ENCODE peak calls at places on chromosomes 7 and 10, in seven cellular contexts. G is mammary epithelial cell, F is endothelial cell of umbilical vein, M is GM23248, X is PC-9, A is PC-3, U is hepatocyte. Q is an unnamed sample. For H3K36me3, the result is how much of the 10 kb centered on the place peaks cover.

GRCh38 chr7:32891046-32891799 is at the start of gene KBTBD2:
- DNase-seq in G (peak), F (peak), M (peak), X (peak), A (peak), U (peak), Q (peak)

GRCh38 chr10:21364196-21365114 is 161.0 kb downstream of the SKIDA1 start:
- DNase-seq in G (peak), F (peak), M (peak), X (peak), A (peak), U (peak), Q (peak)

GRCh38 chr10:91194497-91195179 is 25.8 kb upstream of the PCGF5 start:
- DNase-seq in G (no peak), F (no peak), M (peak), X (no peak), A (no peak), U (no peak), Q (no peak)

GRCh38 chr10:29849434-29849833 is 210.0 kb downstream of the JCAD start:
- DNase-seq in G (no peak), F (peak), M (peak), X (no peak), A (peak), U (no peak), Q (no peak)

GRCh38 chr7:70183278-70183677 is 585.0 kb downstream of the AUTS2 start:
- DNase-seq in G (no peak), F (no peak), M (no peak), X (no peak), A (no peak), U (no peak), Q (peak)

GRCh38 chr7:22255342-22255741 is 101.6 kb downstream of the RAPGEF5 start:
- DNase-seq in G (no peak), F (no peak), M (no peak), X (no peak), A (no peak), U (no peak), Q (no peak)

GRCh38 chr7:24372973-24373372 is 89.0 kb downstream of the NPY start:
- DNase-seq in G (no peak), F (no peak), M (no peak), X (no peak), A (no peak), U (no peak), Q (no peak)

GRCh38 chr7:97006146-97006950 is 995 bp downstream of the DLX6 start:
- DNase-seq in G (peak), F (peak), M (peak), X (no peak), A (no peak), U (peak), Q (peak)

GRCh38 chr7:17099083-17099973 is 199.1 kb upstream of the AHR start:
- DNase-seq in G (peak), F (no peak), M (peak), X (peak), A (peak), U (peak), Q (no peak)

GRCh38 chr10:95360122-95360715 is 69.4 kb upstream of the PDLIM1 start:
- DNase-seq in G (peak), F (peak), M (no peak), X (peak), A (peak), U (no peak), Q (no peak)

GRCh38 chr7:41696323-41696916 is 6.5 kb downstream of the INHBA start:
- DNase-seq in G (peak), F (peak), M (peak), X (peak), A (peak), U (peak), Q (peak)

GRCh38 chr10:33506838-33507661 is 172.6 kb upstream of the NRP1 start:
- DNase-seq in G (peak), F (peak), M (peak), X (no peak), A (no peak), U (no peak), Q (no peak)

GRCh38 chr10:116272497-116273221 is at the start of gene GFRA1:
- DNase-seq in G (no peak), F (no peak), M (peak), X (no peak), A (no peak), U (peak), Q (peak)
- TF ChIP-seq EZH2 in G (peak), F (peak), M (peak), X (no peak), A (no peak), U (no peak), Q (no peak)

GRCh38 chr7:87170828-87171227 is 18.6 kb downstream of the DMTF1 start:
- DNase-seq in G (no peak), F (no peak), M (no peak), X (no peak), A (no peak), U (no peak), Q (no peak)

GRCh38 chr7:87173456-87173855 is 21.2 kb downstream of the DMTF1 start:
- DNase-seq in G (no peak), F (no peak), M (no peak), X (no peak), A (no peak), U (peak), Q (no peak)

GRCh38 chr7:87171282-87171934 is 19.2 kb downstream of the DMTF1 start:
- DNase-seq in G (no peak), F (no peak), M (no peak), X (no peak), A (no peak), U (no peak), Q (no peak)
- H3K36me3 ChIP-seq in G (half or more), F (half or more), M (half or more), X (under half), A (half or more), U (under half), Q (half or more)

DNA sequence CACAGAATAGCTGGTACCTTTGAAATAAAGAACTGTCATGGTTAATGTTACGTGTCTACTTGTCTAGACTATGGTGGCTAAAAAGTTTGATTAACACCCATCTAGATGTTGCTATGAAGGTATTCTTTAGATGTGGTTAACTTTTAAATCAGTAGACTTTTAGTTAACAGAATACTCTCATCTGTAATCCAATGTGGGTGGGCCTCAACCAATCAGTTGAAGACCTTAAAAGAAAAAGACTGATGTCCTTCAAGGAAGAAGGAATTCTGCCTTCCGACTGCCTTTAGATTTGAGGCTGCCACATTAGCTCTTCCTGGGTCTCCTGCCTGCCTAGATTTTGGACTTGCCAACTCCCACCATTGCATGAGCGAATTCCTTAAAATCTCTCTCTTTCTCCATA is 113.0 kb upstream of the CACUL1 start:
- DNase-seq in G (no peak), F (no peak), M (no peak), X (no peak), A (no peak), U (no peak), Q (no peak)
- TF ChIP-seq EZH2 in G (no peak), F (no peak), M (no peak), X (no peak), A (no peak), U (no peak), Q (no peak)

GRCh38 chr7:2732959-2733584 is 45.1 kb downstream of the AMZ1 start:
- DNase-seq in G (no peak), F (peak), M (peak), X (peak), A (peak), U (peak), Q (no peak)
- H3K36me3 ChIP-seq in G (under half), F (under half), M (under half), X (under half), A (under half), U (under half), Q (under half)

DNA sequence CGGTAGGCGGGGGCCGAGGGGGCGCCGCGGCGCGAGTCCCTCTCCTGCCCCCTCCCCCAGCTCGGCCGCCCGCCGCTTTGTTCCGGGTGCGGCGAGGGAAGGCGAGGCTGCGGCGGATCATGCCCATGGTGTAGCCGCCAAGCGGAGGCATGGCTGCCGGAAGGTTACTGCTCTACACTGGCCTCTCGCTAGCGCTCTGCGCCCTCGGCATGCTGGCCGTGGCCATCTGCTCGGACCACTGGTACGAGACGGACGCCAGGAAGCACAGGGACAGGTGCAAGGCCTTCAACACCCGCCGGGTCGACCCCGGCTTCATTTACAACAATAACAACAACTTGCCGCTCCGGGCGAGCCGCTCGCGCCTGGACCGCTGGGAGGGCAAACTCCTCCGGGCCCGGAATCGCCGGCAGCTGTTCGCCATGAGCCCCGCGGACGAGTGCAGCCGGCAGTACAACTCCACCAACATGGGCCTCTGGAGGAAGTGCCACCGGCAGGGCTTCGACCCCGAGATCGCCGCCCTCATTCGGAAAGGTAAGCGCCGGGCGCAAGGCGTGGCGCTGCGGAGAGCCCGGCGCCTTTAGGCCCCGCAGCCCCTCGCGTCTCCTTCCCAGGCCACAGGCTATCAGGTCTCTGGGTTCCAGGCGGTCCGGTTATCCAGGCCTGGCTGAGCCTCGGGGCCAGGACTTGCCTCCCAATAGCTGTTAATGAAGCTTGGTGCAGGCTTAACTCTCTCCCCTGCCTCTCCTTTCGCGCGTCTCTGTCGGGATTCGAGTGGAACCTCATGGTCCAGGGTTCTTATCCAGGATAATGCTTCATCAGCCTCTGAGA is 512 bp downstream of the TMEM178B start:
- DNase-seq in G (no peak), F (no peak), M (peak), X (no peak), A (peak), U (peak), Q (peak)
- TF ChIP-seq EZH2 in G (peak), F (peak), M (no peak), X (no peak), A (peak), U (peak), Q (no peak)

GRCh38 chr7:100342761-100343160 is 15.2 kb upstream of the PILRB start:
- DNase-seq in G (no peak), F (no peak), M (no peak), X (no peak), A (no peak), U (no peak), Q (no peak)
- H3K36me3 ChIP-seq in G (under half), F (under half), M (under half), X (under half), A (under half), U (under half), Q (under half)

DNA sequence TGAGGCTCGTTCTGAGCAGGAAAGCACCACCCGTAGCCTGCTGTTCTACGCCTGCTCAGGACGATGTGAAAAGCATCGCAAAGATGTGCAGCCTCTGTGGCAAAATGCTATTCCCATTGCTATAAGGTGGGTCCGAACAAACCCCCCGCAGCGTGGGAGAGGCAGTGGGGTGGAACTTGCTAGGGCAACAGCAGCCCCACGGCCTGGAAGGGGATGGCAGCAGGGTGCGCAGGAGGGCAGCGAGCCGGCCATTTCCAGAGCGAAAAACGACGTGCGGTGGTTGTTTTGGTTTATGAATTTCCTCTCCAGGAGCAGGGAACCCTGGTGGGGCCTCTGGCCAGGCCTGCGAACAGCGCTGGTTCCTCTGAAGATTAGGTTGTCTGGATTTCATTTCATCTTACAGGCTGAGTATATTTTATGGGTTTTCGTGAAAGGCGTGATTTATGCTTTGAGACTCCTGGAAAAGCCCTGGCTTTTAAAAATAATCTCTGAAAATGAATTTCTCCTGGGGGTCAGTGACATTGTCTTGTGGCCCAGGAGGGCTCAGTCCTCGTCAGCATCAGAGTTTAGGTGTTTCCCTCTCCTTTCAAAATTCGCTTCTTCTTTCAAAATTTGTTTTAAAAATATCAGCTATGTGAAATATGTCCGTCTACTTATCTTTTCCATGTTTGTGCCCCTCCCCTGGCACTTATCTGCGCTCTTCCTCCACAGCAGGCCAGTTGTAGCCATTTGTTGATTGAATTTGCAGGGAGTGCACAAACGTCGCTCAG is 42.3 kb upstream of the UBE3C start:
- DNase-seq in G (no peak), F (no peak), M (peak), X (no peak), A (no peak), U (peak), Q (no peak)
- TF ChIP-seq EZH2 in G (no peak), F (no peak), M (no peak), X (no peak), A (no peak), U (no peak), Q (no peak)

DNA sequence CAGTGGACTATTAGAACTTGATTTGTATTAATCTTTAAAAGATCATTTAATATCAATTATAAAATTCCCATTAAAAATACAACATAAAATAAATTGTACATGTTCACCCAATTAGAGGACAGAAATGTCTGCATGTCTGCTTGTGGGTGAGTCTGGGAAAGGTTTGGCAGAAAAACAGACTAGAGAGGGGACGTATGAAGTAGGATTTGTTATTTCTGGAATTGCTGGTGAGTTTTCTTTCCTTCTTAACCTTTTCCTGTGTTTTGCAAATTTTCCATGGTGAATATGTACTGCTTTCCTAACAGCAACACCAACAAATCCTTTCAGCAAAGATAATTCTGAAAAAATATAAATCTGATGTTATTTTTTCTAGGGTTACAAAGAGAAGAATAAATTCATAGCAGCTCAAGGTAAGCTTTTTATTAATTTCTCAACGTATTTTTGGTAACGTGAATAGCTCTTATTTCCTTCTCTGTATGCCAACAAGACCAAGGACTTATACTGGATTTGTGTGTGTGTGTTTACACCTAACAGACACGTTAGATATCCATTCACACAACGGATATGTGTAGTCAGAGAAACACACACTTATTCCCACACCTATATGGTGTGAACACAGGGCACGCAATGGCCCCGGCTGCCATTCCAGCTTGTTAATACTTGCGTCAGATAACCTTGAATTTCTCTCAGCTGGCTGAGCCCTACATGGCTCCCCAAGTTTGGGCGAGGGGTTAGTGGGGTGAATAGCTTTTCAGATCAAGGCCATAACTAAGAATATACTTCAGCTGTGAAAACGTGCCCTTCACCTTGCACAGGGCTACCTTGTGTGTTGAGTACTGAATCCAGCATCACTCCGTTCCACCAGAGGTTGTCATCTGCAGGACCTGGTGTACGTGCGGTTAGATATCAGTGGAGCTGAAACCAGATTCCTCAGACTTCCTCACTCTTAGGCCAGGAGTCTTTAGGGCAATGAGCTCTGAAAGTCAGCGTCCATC is 64.6 kb downstream of the MKI67 start:
- DNase-seq in G (no peak), F (peak), M (no peak), X (no peak), A (no peak), U (no peak), Q (no peak)
- H3K36me3 ChIP-seq in G (under half), F (under half), M (under half), X (under half), A (under half), U (under half), Q (under half)

Q was measured in neural progenitor cell.